ENCODE peak calls at places on chromosomes 5 and 9, in nine cellular contexts. One of them, this sample, is unnamed.

GRCh38 chr9:95516736-95517558 is at the start of gene PTCH1:
- DNase-seq in tibial artery: no peak
- DNase-seq in Peyer's patch: peak; percentile 67
- DNase-seq in omental fat pad: no peak
- DNase-seq in GM20000: peak; percentile 57
- DNase-seq in progenitor cell of endocrine pancreas: peak; percentile 26
- DNase-seq in neuronal stem cell: no peak
- DNase-seq in neural progenitor cell: peak; percentile 91
- DNase-seq in mesothelial cell of epicardium: no peak
- DNase-seq in this sample: peak; percentile 82

GRCh38 chr5:139422307-139422893 is 16.9 kb downstream of the DNAJC18 start:
- DNase-seq in neuronal stem cell: no peak
- DNase-seq in neural progenitor cell: peak; percentile 69
- DNase-seq in Peyer's patch: peak; percentile 70
- DNase-seq in GM20000: peak; percentile 77
- DNase-seq in omental fat pad: no peak
- DNase-seq in mesothelial cell of epicardium: no peak
- DNase-seq in progenitor cell of endocrine pancreas: peak; percentile 30
- DNase-seq in tibial artery: peak; percentile 43
- DNase-seq in this sample: no peak

GRCh38 chr5:86320266-86320665 is 297.5 kb upstream of the COX7C start:
- DNase-seq in neuronal stem cell: no peak
- DNase-seq in mesothelial cell of epicardium: no peak
- DNase-seq in neural progenitor cell: no peak
- DNase-seq in GM20000: no peak
- DNase-seq in Peyer's patch: no peak
- DNase-seq in progenitor cell of endocrine pancreas: no peak
- DNase-seq in tibial artery: no peak
- DNase-seq in omental fat pad: no peak
- DNase-seq in this sample: no peak

GRCh38 chr5:113034182-113034773 is 57.7 kb downstream of the DCP2 start:
- DNase-seq in mesothelial cell of epicardium: no peak
- DNase-seq in progenitor cell of endocrine pancreas: no peak
- DNase-seq in tibial artery: no peak
- DNase-seq in omental fat pad: no peak
- DNase-seq in neuronal stem cell: no peak
- DNase-seq in neural progenitor cell: peak; percentile 61
- DNase-seq in Peyer's patch: no peak
- DNase-seq in GM20000: no peak
- DNase-seq in this sample: no peak

GRCh38 chr9:16184964-16185646 is 632.3 kb downstream of the CCDC171 start:
- DNase-seq in neuronal stem cell: no peak
- DNase-seq in tibial artery: no peak
- DNase-seq in mesothelial cell of epicardium: no peak
- DNase-seq in GM20000: no peak
- DNase-seq in progenitor cell of endocrine pancreas: no peak
- DNase-seq in Peyer's patch: no peak
- DNase-seq in neural progenitor cell: no peak
- DNase-seq in omental fat pad: no peak
- DNase-seq in this sample: no peak

GRCh38 chr5:146515473-146516150 is 378 bp downstream of the GPR151 start:
- DNase-seq in omental fat pad: no peak
- DNase-seq in tibial artery: no peak
- DNase-seq in mesothelial cell of epicardium: no peak
- DNase-seq in neural progenitor cell: no peak
- DNase-seq in progenitor cell of endocrine pancreas: no peak
- DNase-seq in GM20000: no peak
- DNase-seq in Peyer's patch: no peak
- DNase-seq in neuronal stem cell: no peak
- DNase-seq in this sample: no peak

GRCh38 chr5:124665625-124666024 is 80.8 kb downstream of the ZNF608 start:
- DNase-seq in mesothelial cell of epicardium: no peak
- DNase-seq in omental fat pad: no peak
- DNase-seq in GM20000: no peak
- DNase-seq in tibial artery: no peak
- DNase-seq in progenitor cell of endocrine pancreas: no peak
- DNase-seq in neural progenitor cell: no peak
- DNase-seq in Peyer's patch: no peak
- DNase-seq in neuronal stem cell: no peak
- DNase-seq in this sample: no peak

GRCh38 chr9:97293207-97293721 is 14.2 kb upstream of the CCDC180 start:
- DNase-seq in omental fat pad: no peak
- DNase-seq in neuronal stem cell: no peak
- DNase-seq in GM20000: no peak
- DNase-seq in tibial artery: peak; percentile 41
- DNase-seq in progenitor cell of endocrine pancreas: no peak
- DNase-seq in Peyer's patch: no peak
- DNase-seq in mesothelial cell of epicardium: no peak
- DNase-seq in neural progenitor cell: no peak
- DNase-seq in this sample: no peak

GRCh38 chr9:94799578-94800264 is 73.2 kb downstream of the AOPEP start:
- DNase-seq in omental fat pad: no peak
- DNase-seq in mesothelial cell of epicardium: no peak
- DNase-seq in GM20000: no peak
- DNase-seq in Peyer's patch: no peak
- DNase-seq in neural progenitor cell: no peak
- DNase-seq in progenitor cell of endocrine pancreas: no peak
- DNase-seq in tibial artery: no peak
- DNase-seq in neuronal stem cell: no peak
- DNase-seq in this sample: no peak

GRCh38 chr9:128921881-128922763 is 1.3 kb downstream of the PHYHD1 start:
- DNase-seq in tibial artery: peak; percentile 38
- DNase-seq in progenitor cell of endocrine pancreas: peak; percentile 50
- DNase-seq in Peyer's patch: no peak
- DNase-seq in neural progenitor cell: peak; percentile 86
- DNase-seq in omental fat pad: no peak
- DNase-seq in mesothelial cell of epicardium: no peak
- DNase-seq in GM20000: no peak
- DNase-seq in neuronal stem cell: peak; percentile 63
- DNase-seq in this sample: peak; percentile 81

GRCh38 chr5:55072668-55073067 is 29.8 kb upstream of the GZMA start:
- DNase-seq in Peyer's patch: no peak
- DNase-seq in progenitor cell of endocrine pancreas: no peak
- DNase-seq in GM20000: peak; percentile 18
- DNase-seq in tibial artery: no peak
- DNase-seq in neuronal stem cell: no peak
- DNase-seq in neural progenitor cell: no peak
- DNase-seq in mesothelial cell of epicardium: no peak
- DNase-seq in omental fat pad: no peak
- DNase-seq in this sample: no peak

This sample was measured in sciatic nerve.